ENCODE peak calls at places on chromosomes 3 and 15, in six cellular contexts. Z is SK-N-SH, W is spleen, F is cardiac muscle cell, T is ovary, N is A549. R is an unnamed sample. For H3K4me1, the result is how much of the 10 kb centered on the place peaks cover.

GRCh38 chr3:24521306-24522154 is 26.9 kb upstream of the THRB start:
- DNase-seq in Z (peak), W (peak), F (peak), T (peak), N (peak), R (peak)

GRCh38 chr3:133112666-133113065 is 74.5 kb downstream of the TMEM108 start:
- DNase-seq in Z (no peak), W (no peak), F (no peak), T (no peak), N (no peak), R (no peak)

GRCh38 chr15:48861813-48862431 is 16.0 kb upstream of the EID1 start:
- DNase-seq in Z (peak), W (no peak), F (peak), T (no peak), N (peak), R (peak)

GRCh38 chr15:40445411-40446055 is 4.8 kb downstream of the BAHD1 start:
- DNase-seq in Z (no peak), W (no peak), F (no peak), T (no peak), N (no peak), R (peak)

GRCh38 chr3:27824312-27825200 is 102.4 kb upstream of the EOMES start:
- DNase-seq in Z (no peak), W (no peak), F (no peak), T (no peak), N (no peak), R (no peak)

GRCh38 chr3:117252208-117252607 is 542.6 kb downstream of the TUSC7 start:
- DNase-seq in Z (no peak), W (no peak), F (no peak), T (no peak), N (peak), R (peak)

GRCh38 chr3:21789730-21790129 is 38.7 kb upstream of the ZNF385D start:
- DNase-seq in Z (no peak), W (no peak), F (no peak), T (no peak), N (no peak), R (no peak)

GRCh38 chr15:36796161-36796560 is 216.7 kb downstream of the CDIN1 start:
- DNase-seq in Z (no peak), W (no peak), F (no peak), T (no peak), N (no peak), R (no peak)

GRCh38 chr3:15094187-15094875 is 4.6 kb downstream of the RBSN start:
- DNase-seq in Z (no peak), W (no peak), F (no peak), T (no peak), N (no peak), R (no peak)

GRCh38 chr3:96213393-96213792 is 601.0 kb upstream of the EPHA6 start:
- DNase-seq in Z (no peak), W (no peak), F (no peak), T (no peak), N (no peak), R (no peak)

GRCh38 chr15:40353697-40354096 is 2.9 kb downstream of the PHGR1 start:
- DNase-seq in Z (no peak), W (peak), F (no peak), T (no peak), N (no peak), R (no peak)

GRCh38 chr3:151709847-151710246 is 23.9 kb upstream of the AADACL2 start:
- DNase-seq in Z (no peak), W (no peak), F (no peak), T (no peak), N (no peak), R (peak)

GRCh38 chr15:56244811-56245576 is 1.3 kb upstream of the RFX7 start:
- DNase-seq in Z (no peak), W (peak), F (no peak), T (peak), N (peak), R (no peak)

GRCh38 chr3:27610800-27611199 is 111.3 kb downstream of the EOMES start:
- DNase-seq in Z (no peak), W (no peak), F (no peak), T (no peak), N (no peak), R (no peak)

GRCh38 chr15:78767331-78767951 is 43.8 kb downstream of the ADAMTS7 start:
- DNase-seq in Z (no peak), W (peak), F (no peak), T (peak), N (no peak), R (no peak)

GRCh38 chr3:130276203-130276803 is 69.2 kb upstream of the COL6A5 start:
- DNase-seq in Z (peak), W (no peak), F (peak), T (no peak), N (peak), R (peak)

GRCh38 chr15:78983146-78983918 is 38.5 kb upstream of the CTSH start:
- DNase-seq in Z (no peak), W (no peak), F (no peak), T (no peak), N (no peak), R (no peak)

GRCh38 chr3:50604110-50604621 is 7.4 kb downstream of the CISH start:
- DNase-seq in Z (no peak), W (no peak), F (no peak), T (no peak), N (no peak), R (no peak)

GRCh38 chr3:176920806-176921205 is 276.5 kb downstream of the TBL1XR1 start:
- DNase-seq in Z (no peak), W (no peak), F (no peak), T (no peak), N (no peak), R (no peak)

GRCh38 chr15:70178335-70179084 is 80.8 kb upstream of the TLE3 start:
- DNase-seq in Z (no peak), W (no peak), F (no peak), T (no peak), N (no peak), R (no peak)

GRCh38 chr3:145094355-145094941 is 1066.5 kb downstream of the PLOD2 start:
- DNase-seq in Z (no peak), W (no peak), F (peak), T (no peak), N (peak), R (peak)

GRCh38 chr3:23112491-23112890 is 90.6 kb upstream of the UBE2E2 start:
- DNase-seq in Z (no peak), W (no peak), F (no peak), T (no peak), N (no peak), R (no peak)

GRCh38 chr3:171323934-171324535 is 136.2 kb downstream of the TNIK start:
- DNase-seq in Z (no peak), W (no peak), F (no peak), T (no peak), N (no peak), R (no peak)
- H3K4me1 ChIP-seq in Z (under half), W (under half), F (under half), T (under half), N (under half), R (under half)

GRCh38 chr3:114319453-114319852 is 25.6 kb downstream of the TIGIT start:
- DNase-seq in Z (no peak), W (no peak), F (peak), T (no peak), N (no peak), R (peak)

GRCh38 chr3:114318295-114318694 is 24.5 kb downstream of the TIGIT start:
- DNase-seq in Z (no peak), W (no peak), F (no peak), T (no peak), N (no peak), R (no peak)

GRCh38 chr3:114323546-114324254 is 29.9 kb downstream of the TIGIT start:
- DNase-seq in Z (no peak), W (no peak), F (no peak), T (no peak), N (no peak), R (no peak)

GRCh38 chr3:114314259-114314658 is 20.4 kb downstream of the TIGIT start:
- DNase-seq in Z (no peak), W (no peak), F (no peak), T (no peak), N (no peak), R (no peak)

GRCh38 chr3:114320251-114320650 is 26.4 kb downstream of the TIGIT start:
- DNase-seq in Z (no peak), W (no peak), F (no peak), T (no peak), N (no peak), R (peak)
- H3K4me1 ChIP-seq in Z (under half), W (under half), F (under half), T (under half), N (under half), R (under half)

DNA sequence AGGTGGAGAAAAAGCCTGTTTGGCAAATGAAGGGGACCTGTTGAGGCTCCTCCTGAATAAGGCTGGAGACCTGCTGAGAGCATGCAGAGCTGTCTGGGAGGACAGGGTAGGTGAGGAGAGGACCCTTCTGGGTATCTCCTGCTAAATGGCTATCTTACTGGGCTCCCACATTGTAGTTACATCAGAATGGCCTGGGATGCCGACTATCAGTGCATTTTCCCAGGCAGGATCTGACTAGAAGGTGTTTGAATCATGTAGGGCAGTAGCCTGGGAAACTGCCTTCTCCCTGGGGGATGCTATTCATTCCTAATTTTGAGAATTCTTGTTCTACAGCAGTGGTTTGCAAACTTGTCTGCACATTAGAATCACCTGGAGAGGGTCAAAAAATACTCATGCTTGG is 631 bp downstream of the AGBL1 start:
- DNase-seq in Z (no peak), W (no peak), F (no peak), T (no peak), N (no peak), R (no peak)
- H3K4me1 ChIP-seq in Z (under half), W (under half), F (under half), T (under half), N (under half), R (under half)

GRCh38 chr3:126351086-126351770 is 6.0 kb downstream of the KLF15 start:
- DNase-seq in Z (no peak), W (peak), F (no peak), T (peak), N (no peak), R (no peak)
- H3K4me1 ChIP-seq in Z (under half), W (under half), F (under half), T (under half), N (under half), R (under half)

DNA sequence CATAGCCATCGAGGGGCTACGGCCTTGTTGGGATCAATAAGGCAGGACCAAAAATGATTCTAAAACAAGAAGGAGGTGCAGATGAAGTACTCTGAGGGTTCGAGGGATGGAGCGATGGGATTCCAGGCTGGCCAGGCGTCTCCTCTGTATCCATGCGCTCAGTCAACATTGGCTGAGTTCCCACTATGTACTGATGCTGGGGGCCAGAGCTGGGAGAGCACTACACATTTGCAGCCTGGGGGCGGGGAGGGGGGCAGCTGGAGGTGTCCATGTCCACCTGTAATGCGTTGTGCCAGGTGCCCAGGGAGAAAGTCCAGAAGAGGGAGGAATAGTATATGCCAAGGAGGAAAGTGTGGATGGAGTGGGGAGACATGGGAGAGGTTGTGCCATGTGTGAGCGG is 81.4 kb downstream of the AAGAB start:
- DNase-seq in Z (no peak), W (no peak), F (no peak), T (no peak), N (no peak), R (no peak)
- H3K4me1 ChIP-seq in Z (under half), W (half or more), F (under half), T (under half), N (half or more), R (under half)

DNA sequence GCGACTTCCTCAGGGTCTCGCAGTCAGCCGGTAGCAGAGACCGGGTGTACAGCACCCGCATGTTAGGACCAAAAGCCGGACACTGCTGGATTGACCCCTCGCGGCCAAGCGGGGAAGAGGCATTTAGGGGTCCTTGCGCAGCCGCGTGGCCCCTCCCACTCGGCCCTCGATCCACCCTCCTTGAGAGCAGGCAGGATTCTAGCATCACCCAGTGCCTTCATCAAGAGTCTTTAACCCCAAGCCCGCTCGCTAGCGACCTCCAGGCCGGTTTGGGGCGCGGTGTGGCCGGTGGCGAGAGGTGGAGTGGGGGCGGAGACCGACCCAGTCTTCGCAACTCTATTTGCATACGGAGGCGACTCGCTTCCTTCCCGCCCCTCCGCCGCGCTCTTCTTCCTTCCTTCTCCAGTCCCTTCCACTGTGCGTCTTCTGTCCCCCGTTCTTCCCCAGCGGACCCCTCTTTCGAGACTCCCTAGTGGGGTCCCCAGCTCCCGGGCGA is at the start of gene ST6GAL1:
- DNase-seq in Z (peak), W (peak), F (peak), T (peak), N (peak), R (peak)
- H3K4me1 ChIP-seq in Z (under half), W (half or more), F (under half), T (under half), N (under half), R (under half)

GRCh38 chr15:89095556-89095955 is 7.3 kb downstream of the ABHD2 start:
- DNase-seq in Z (no peak), W (no peak), F (no peak), T (no peak), N (no peak), R (no peak)

GRCh38 chr15:89095073-89095472 is 6.8 kb downstream of the ABHD2 start:
- DNase-seq in Z (no peak), W (no peak), F (no peak), T (no peak), N (no peak), R (no peak)

GRCh38 chr15:89098281-89098680 is 10.0 kb downstream of the ABHD2 start:
- DNase-seq in Z (no peak), W (no peak), F (no peak), T (no peak), N (no peak), R (no peak)

GRCh38 chr15:89096664-89097063 is 8.4 kb downstream of the ABHD2 start:
- DNase-seq in Z (no peak), W (no peak), F (no peak), T (no peak), N (no peak), R (no peak)

DNA sequence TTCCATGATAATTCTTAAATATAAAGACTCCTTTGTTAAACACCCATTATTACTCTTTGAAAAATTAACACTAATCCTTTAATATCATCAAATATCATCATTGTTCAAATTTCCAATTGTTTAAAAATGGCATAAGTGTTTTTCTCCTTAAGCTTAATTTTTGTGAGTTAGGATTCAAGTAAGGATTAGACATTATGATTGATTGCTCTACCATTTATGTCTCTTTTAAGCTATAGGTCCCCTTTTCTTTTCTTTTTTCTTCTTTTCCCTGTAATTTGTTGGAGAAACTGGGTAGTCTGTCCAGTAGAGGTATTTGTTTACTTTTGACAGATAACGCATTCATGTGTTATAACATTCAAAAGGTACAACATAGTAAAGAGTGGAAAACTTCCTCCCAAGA is 9.1 kb downstream of the ABHD2 start:
- DNase-seq in Z (no peak), W (no peak), F (no peak), T (no peak), N (no peak), R (no peak)
- H3K4me1 ChIP-seq in Z (under half), W (half or more), F (under half), T (under half), N (half or more), R (under half)

R was measured in astrocyte.